ENCODE peak calls at places on chromosome 20, in eight cellular contexts. P is Karpas-422, E is NCI-H2171 treated with DMSO at 0.1 percent for 48 hours, B is lung, T is nephron progenitor cell, H is tibial artery, Q is anterior cingulate cortex, G is prostate gland. K is an unnamed sample.

GRCh38 chr20:18304618-18305017 is 16.3 kb downstream of the ZNF133 start:
- DNase-seq in P (no peak), E (no peak), B (no peak), T (no peak), H (no peak), Q (no peak), G (no peak), K (peak; percentile 16)

GRCh38 chr20:46365483-46366215 is 40.8 kb downstream of the ELMO2 start:
- DNase-seq in P (no peak), E (no peak), B (no peak), T (no peak), H (no peak), Q (no peak), G (no peak), K (no peak)

GRCh38 chr20:31633339-31633914 is 4.3 kb upstream of the COX4I2 start:
- DNase-seq in P (no peak), E (no peak), B (peak; percentile 46), T (no peak), H (no peak), Q (no peak), G (no peak), K (no peak)

GRCh38 chr20:10696650-10697049 is 22.9 kb upstream of the JAG1 start:
- DNase-seq in P (peak; percentile 84), E (no peak), B (no peak), T (peak; percentile 19), H (no peak), Q (no peak), G (no peak), K (peak; percentile 43)

GRCh38 chr20:32762754-32763201 is 593 bp downstream of the DNMT3B start:
- DNase-seq in P (no peak), E (peak; percentile 43), B (no peak), T (peak; percentile 51), H (no peak), Q (no peak), G (no peak), K (peak; percentile 41)

GRCh38 chr20:41046716-41047115 is 18.1 kb downstream of the TOP1 start:
- DNase-seq in P (peak; percentile 56), E (no peak), B (no peak), T (no peak), H (no peak), Q (no peak), G (no peak), K (peak; percentile 33)

GRCh38 chr20:10910535-10911239 is 236.9 kb upstream of the JAG1 start:
- DNase-seq in P (no peak), E (no peak), B (no peak), T (no peak), H (no peak), Q (no peak), G (no peak), K (no peak)

GRCh38 chr20:62123450-62124118 is 1.3 kb downstream of the LSM14B start:
- DNase-seq in P (no peak), E (no peak), B (peak; percentile 39), T (no peak), H (no peak), Q (no peak), G (no peak), K (peak; percentile 30)

GRCh38 chr20:46375771-46376170 is 30.6 kb downstream of the ELMO2 start:
- DNase-seq in P (no peak), E (no peak), B (no peak), T (no peak), H (no peak), Q (no peak), G (no peak), K (no peak)

GRCh38 chr20:61761453-61762207 is 304.1 kb downstream of the TAF4 start:
- DNase-seq in P (no peak), E (no peak), B (no peak), T (no peak), H (peak; percentile 62), Q (no peak), G (no peak), K (no peak)

GRCh38 chr20:36468149-36469000 is 72.9 kb upstream of the MYL9 start:
- DNase-seq in P (no peak), E (peak; percentile 62), B (no peak), T (no peak), H (peak; percentile 90), Q (no peak), G (peak; percentile 21), K (peak; percentile 47)

GRCh38 chr20:23136893-23137745 is 51.0 kb upstream of the CD93 start:
- DNase-seq in P (no peak), E (peak; percentile 17), B (no peak), T (no peak), H (peak; percentile 59), Q (no peak), G (no peak), K (no peak)

GRCh38 chr20:14418441-14418840 is 81.0 kb upstream of the FLRT3 start:
- DNase-seq in P (no peak), E (no peak), B (no peak), T (no peak), H (no peak), Q (no peak), G (no peak), K (no peak)

GRCh38 chr20:48705208-48706115 is 122.3 kb downstream of the PREX1 start:
- DNase-seq in P (no peak), E (peak; percentile 43), B (no peak), T (no peak), H (no peak), Q (no peak), G (no peak), K (no peak)

GRCh38 chr20:61959301-61959700 is 106.4 kb downstream of the TAF4 start:
- DNase-seq in P (peak; percentile 72), E (no peak), B (no peak), T (no peak), H (peak; percentile 21), Q (peak; percentile 12), G (no peak), K (peak; percentile 54)

GRCh38 chr20:43537921-43538854 is 20.6 kb upstream of the SGK2 start:
- DNase-seq in P (peak; percentile 71), E (peak; percentile 42), B (peak; percentile 51), T (peak; percentile 73), H (peak; percentile 73), Q (peak; percentile 37), G (peak; percentile 38), K (peak; percentile 48)

GRCh38 chr20:19552144-19552895 is 205.7 kb upstream of the RIN2 start:
- DNase-seq in P (no peak), E (peak; percentile 76), B (peak; percentile 66), T (peak; percentile 64), H (peak; percentile 71), Q (no peak), G (peak; percentile 51), K (no peak)

GRCh38 chr20:8428988-8429387 is 296.9 kb downstream of the PLCB1 start:
- DNase-seq in P (no peak), E (no peak), B (no peak), T (no peak), H (no peak), Q (no peak), G (no peak), K (no peak)

GRCh38 chr20:48769111-48769879 is 58.5 kb downstream of the PREX1 start:
- DNase-seq in P (no peak), E (no peak), B (peak; percentile 46), T (no peak), H (no peak), Q (no peak), G (no peak), K (no peak)

GRCh38 chr20:36482044-36482473 is 59.3 kb upstream of the MYL9 start:
- DNase-seq in P (no peak), E (peak; percentile 98), B (peak; percentile 70), T (no peak), H (peak; percentile 85), Q (peak; percentile 15), G (no peak), K (no peak)

GRCh38 chr20:18066421-18067333 is 9.0 kb upstream of the OVOL2 start:
- DNase-seq in P (peak; percentile 46), E (no peak), B (no peak), T (no peak), H (no peak), Q (no peak), G (no peak), K (peak; percentile 21)

GRCh38 chr20:54228841-54229240 is 21.0 kb downstream of the PFDN4 start:
- DNase-seq in P (no peak), E (no peak), B (no peak), T (no peak), H (no peak), Q (no peak), G (no peak), K (no peak)

GRCh38 chr20:11807070-11807741 is 110.5 kb upstream of the BTBD3 start:
- DNase-seq in P (no peak), E (no peak), B (no peak), T (no peak), H (no peak), Q (no peak), G (no peak), K (no peak)

GRCh38 chr20:5928063-5928462 is 22.3 kb downstream of the TRMT6 start:
- DNase-seq in P (no peak), E (no peak), B (no peak), T (no peak), H (no peak), Q (no peak), G (no peak), K (no peak)

GRCh38 chr20:44495257-44495656 is 19.6 kb downstream of the TTPAL start:
- DNase-seq in P (no peak), E (no peak), B (no peak), T (no peak), H (no peak), Q (no peak), G (no peak), K (no peak)

GRCh38 chr20:50055524-50056083 is 57.3 kb downstream of the UBE2V1 start:
- DNase-seq in P (no peak), E (no peak), B (no peak), T (no peak), H (no peak), Q (no peak), G (no peak), K (no peak)

GRCh38 chr20:21118138-21118537 is 7.7 kb upstream of the KIZ start:
- DNase-seq in P (no peak), E (no peak), B (no peak), T (no peak), H (no peak), Q (no peak), G (no peak), K (no peak)